ENCODE peak calls at places on chromosomes 12 and 14, in five cellular contexts. X, J, O, L and K are unnamed samples. For H3K27me3 and H3K9me3, the result is how much of the 10 kb centered on the place peaks cover.

GRCh38 chr14:58808828-58809227 is 171.1 kb downstream of the DACT1 start:
- DNase-seq in X (no peak), J (no peak), O (no peak), L (no peak), K (peak)

GRCh38 chr14:105987563-105987962 is 461.2 kb downstream of the TMEM121 start:
- DNase-seq in X (no peak), J (no peak), O (no peak), L (no peak), K (no peak)

GRCh38 chr14:22536853-22537338 is 52.1 kb downstream of the DAD1 start:
- DNase-seq in X (peak), J (peak), O (peak), L (peak), K (no peak)

GRCh38 chr14:22339277-22339676 is 249.7 kb downstream of the DAD1 start:
- DNase-seq in X (peak), J (no peak), O (peak), L (peak), K (peak)

GRCh38 chr12:72236071-72236705 is 36.0 kb upstream of the TRHDE start:
- DNase-seq in X (no peak), J (no peak), O (no peak), L (no peak), K (no peak)

GRCh38 chr12:111268738-111269572 is 99.9 kb downstream of the PHETA1 start:
- DNase-seq in X (no peak), J (no peak), O (no peak), L (no peak), K (peak)

GRCh38 chr14:74913986-74914573 is 9.0 kb downstream of the RPS6KL1 start:
- DNase-seq in X (peak), J (no peak), O (peak), L (peak), K (peak)

GRCh38 chr14:59126714-59127436 is 61.6 kb upstream of the DAAM1 start:
- DNase-seq in X (no peak), J (peak), O (no peak), L (no peak), K (peak)

GRCh38 chr14:70515796-70516195 is 19.0 kb downstream of the ADAM20 start:
- DNase-seq in X (no peak), J (no peak), O (no peak), L (no peak), K (no peak)

GRCh38 chr12:86117711-86118110 is 138.5 kb downstream of the MGAT4C start:
- DNase-seq in X (no peak), J (no peak), O (no peak), L (no peak), K (no peak)

GRCh38 chr14:103880986-103881926 is 33.9 kb upstream of the PPP1R13B start:
- DNase-seq in X (no peak), J (no peak), O (no peak), L (no peak), K (peak)

GRCh38 chr12:78540621-78541336 is 323.8 kb upstream of the SYT1 start:
- DNase-seq in X (no peak), J (no peak), O (no peak), L (no peak), K (no peak)

GRCh38 chr14:94544726-94545125 is 16.5 kb upstream of the SERPINA4 start:
- DNase-seq in X (no peak), J (no peak), O (no peak), L (no peak), K (no peak)

GRCh38 chr12:101552277-101552676 is 42.5 kb upstream of the MYBPC1 start:
- DNase-seq in X (no peak), J (no peak), O (no peak), L (no peak), K (peak)

GRCh38 chr14:105439179-105439578 is 19.6 kb downstream of the MTA1 start:
- DNase-seq in X (no peak), J (no peak), O (no peak), L (no peak), K (no peak)

GRCh38 chr12:79885956-79886490 is 48.9 kb downstream of the PPP1R12A start:
- DNase-seq in X (no peak), J (no peak), O (no peak), L (no peak), K (no peak)

GRCh38 chr12:80939231-80939950 is 1.7 kb upstream of the LIN7A start:
- DNase-seq in X (no peak), J (no peak), O (no peak), L (no peak), K (no peak)

GRCh38 chr12:22202847-22203246 is 131.7 kb downstream of the ST8SIA1 start:
- DNase-seq in X (no peak), J (no peak), O (no peak), L (no peak), K (no peak)

GRCh38 chr12:124863409-124864325 is at the start of gene SCARB1:
- DNase-seq in X (peak), J (peak), O (peak), L (peak), K (peak)

GRCh38 chr12:116863275-116863767 is 17.9 kb downstream of the HRK start:
- DNase-seq in X (no peak), J (no peak), O (no peak), L (peak), K (no peak)

GRCh38 chr12:88553941-88554658 is 26.2 kb downstream of the KITLG start:
- DNase-seq in X (no peak), J (no peak), O (no peak), L (no peak), K (peak)

GRCh38 chr14:101458536-101459391 is 102.5 kb upstream of the DIO3 start:
- DNase-seq in X (peak), J (no peak), O (no peak), L (no peak), K (no peak)

DNA sequence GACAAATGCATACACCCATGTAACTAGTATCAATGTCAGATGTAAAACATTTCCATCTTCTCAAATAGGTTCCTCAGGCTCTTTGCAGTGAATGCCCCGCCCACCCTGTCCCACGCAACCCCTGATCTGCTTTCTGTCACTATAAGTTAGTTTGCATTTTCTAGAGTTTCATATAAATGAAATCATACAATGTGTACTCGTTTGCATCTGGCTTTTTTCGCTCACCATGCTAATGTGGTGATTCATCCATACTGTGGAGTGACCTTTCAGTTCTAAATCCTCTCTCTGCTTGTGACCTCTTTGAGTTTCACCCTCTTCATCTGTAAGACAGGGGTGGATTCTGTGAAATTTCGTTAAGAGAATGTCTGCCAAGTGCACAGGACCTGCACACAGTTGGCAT is 30.6 kb upstream of the MSI1 start:
- DNase-seq in X (no peak), J (no peak), O (no peak), L (no peak), K (no peak)
- H3K27me3 ChIP-seq in X (under half), J (under half), O (under half), L (under half), K (under half)

GRCh38 chr12:34591966-34592365 is 569.7 kb downstream of the ALG10 start:
- DNase-seq in X (no peak), J (no peak), O (no peak), L (no peak), K (no peak)
- H3K9me3 ChIP-seq in X (half or more), J (under half), O (under half), L (half or more), K (under half)

GRCh38 chr12:62331306-62331705 is 71.1 kb downstream of the USP15 start:
- DNase-seq in X (no peak), J (no peak), O (no peak), L (no peak), K (no peak)
- H3K27ac ChIP-seq in X (no peak), J (no peak), O (no peak), L (no peak), K (no peak)

GRCh38 chr14:36511981-36512584 is 7.9 kb downstream of the NKX2-1 start:
- DNase-seq in X (no peak), J (no peak), O (no peak), L (no peak), K (no peak)

GRCh38 chr14:36510874-36511273 is 9.2 kb downstream of the NKX2-1 start:
- DNase-seq in X (no peak), J (no peak), O (no peak), L (no peak), K (no peak)

GRCh38 chr14:36509056-36509917 is 10.7 kb downstream of the NKX2-1 start:
- DNase-seq in X (no peak), J (no peak), O (no peak), L (no peak), K (no peak)

GRCh38 chr14:36508418-36509051 is 11.5 kb downstream of the NKX2-1 start:
- DNase-seq in X (no peak), J (no peak), O (no peak), L (no peak), K (no peak)

DNA sequence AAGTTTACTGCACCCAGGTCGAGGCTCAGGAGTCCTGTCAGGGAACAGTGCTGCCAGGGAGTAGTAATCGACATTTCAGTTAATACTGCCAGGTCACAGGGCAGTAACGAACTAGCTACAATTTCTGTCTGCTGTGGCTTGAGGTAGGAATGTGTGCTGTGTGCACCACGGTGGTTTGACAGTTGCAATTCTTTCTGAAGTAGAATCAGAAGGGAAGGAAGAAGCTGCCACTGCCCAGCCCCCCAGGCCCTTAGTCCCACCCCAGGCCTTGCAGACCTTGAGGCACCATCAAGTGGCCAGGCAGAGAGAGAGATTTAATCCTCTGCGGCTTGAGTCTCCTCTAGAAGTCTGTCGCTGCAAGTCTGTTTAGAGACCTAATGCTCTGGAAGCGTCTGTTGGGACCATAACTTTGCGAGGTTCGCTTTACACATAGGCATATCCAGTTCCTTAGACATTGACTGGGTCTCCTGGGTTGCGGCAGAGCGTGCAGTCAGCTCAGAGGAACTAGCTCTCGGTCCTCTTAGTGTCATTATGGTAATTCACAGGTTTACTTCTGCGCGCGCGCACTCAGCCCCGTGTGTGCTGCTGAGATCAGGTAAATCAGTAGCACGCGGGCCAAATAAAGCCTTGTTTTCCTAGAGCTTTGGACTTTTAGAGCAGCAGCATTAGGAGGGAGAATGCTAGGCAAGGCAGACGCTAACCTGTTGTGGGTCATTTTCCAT is 9.8 kb downstream of the NKX2-1 start:
- DNase-seq in X (no peak), J (no peak), O (no peak), L (no peak), K (no peak)
- H3K27me3 ChIP-seq in X (under half), J (under half), O (under half), L (half or more), K (under half)

DNA sequence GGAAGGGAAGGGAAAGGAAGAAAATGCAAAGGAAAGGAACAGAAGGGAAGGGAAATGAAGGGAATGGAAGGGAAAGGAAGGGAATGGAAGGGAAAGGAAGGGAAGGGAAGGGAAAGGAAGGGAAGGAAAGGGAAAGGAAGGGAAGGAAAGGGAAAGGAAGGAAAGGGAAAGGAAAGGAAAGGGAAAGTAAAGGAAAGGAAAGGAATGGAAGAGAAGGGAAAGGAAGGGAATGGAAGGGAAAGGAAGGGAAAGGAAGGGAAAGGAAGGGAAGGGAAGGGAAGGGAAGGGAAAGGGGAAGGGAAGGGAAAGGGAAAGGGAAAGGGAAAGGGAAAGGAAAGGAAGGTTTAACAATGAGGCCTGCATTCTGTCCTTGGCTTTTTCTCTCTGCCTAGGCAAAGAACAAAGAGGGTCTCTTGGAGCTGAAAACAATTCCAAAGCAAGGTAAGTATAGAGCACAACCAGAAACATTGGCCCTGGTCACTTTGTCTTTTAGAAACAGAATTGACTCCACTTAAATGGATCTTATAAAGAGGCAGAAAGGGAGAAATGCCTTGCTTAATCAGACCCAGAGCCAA is 525.9 kb upstream of the TMPO start:
- DNase-seq in X (no peak), J (no peak), O (no peak), L (no peak), K (no peak)
- H3K9me3 ChIP-seq in X (under half), J (under half), O (under half), L (under half), K (under half)

GRCh38 chr12:120061815-120062214 is 54.7 kb downstream of the RAB35 start:
- DNase-seq in X (no peak), J (no peak), O (no peak), L (no peak), K (no peak)
- H3K27ac ChIP-seq in X (no peak), J (no peak), O (no peak), L (no peak), K (no peak)

GRCh38 chr12:114681149-114681849 is 2.7 kb downstream of the TBX3 start:
- DNase-seq in X (no peak), J (no peak), O (no peak), L (peak), K (no peak)

GRCh38 chr12:114680498-114681148 is 3.4 kb downstream of the TBX3 start:
- DNase-seq in X (no peak), J (no peak), O (no peak), L (no peak), K (no peak)

GRCh38 chr12:114678718-114679117 is 5.3 kb downstream of the TBX3 start:
- DNase-seq in X (no peak), J (no peak), O (no peak), L (no peak), K (no peak)

GRCh38 chr12:114679452-114679875 is 4.5 kb downstream of the TBX3 start:
- DNase-seq in X (no peak), J (no peak), O (no peak), L (no peak), K (no peak)

GRCh38 chr12:114679942-114680341 is 4.0 kb downstream of the TBX3 start:
- DNase-seq in X (no peak), J (no peak), O (no peak), L (no peak), K (no peak)
- H3K27me3 ChIP-seq in X (under half), J (under half), O (under half), L (under half), K (under half)

DNA sequence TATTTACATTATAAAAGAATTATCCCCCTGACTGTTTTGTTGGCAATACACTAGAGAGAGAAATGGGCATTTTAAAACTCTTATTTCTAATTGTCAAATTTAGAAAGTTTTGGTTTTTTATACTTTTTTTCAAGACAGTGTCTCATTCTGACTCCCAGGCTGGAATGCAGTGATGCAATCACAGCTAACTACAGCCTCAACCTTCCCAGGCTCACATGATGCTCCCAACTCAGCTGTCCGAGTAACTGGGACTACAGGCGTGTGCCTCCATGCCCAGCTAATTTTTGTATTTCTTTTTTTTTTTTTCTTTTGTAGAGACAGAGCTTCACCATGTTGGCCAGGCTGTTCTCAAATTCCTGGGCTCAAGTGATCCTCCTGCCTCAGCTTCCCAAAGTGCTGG is 8.3 kb upstream of the OR11H6 start:
- DNase-seq in X (no peak), J (no peak), O (no peak), L (no peak), K (no peak)
- H3K9me3 ChIP-seq in X (under half), J (under half), O (under half), L (under half), K (under half)

GRCh38 chr12:11777962-11778361 is 128.5 kb downstream of the ETV6 start:
- DNase-seq in X (no peak), J (no peak), O (no peak), L (no peak), K (no peak)
- H3K27ac ChIP-seq in X (peak), J (no peak), O (peak), L (peak), K (no peak)